ENCODE peak calls at places on chromosomes 16 and 17, in six cellular contexts. X is suprapubic skin, G is GM23338, R is transverse colon, U is HepG2, M is breast epithelium. Z is an unnamed sample.

GRCh38 chr17:41666336-41666680 is 22.4 kb upstream of the EIF1 start:
- DNase-seq in X (no peak), G (peak; percentile 50), R (peak; percentile 64), U (no peak), M (no peak), Z (no peak)

GRCh38 chr17:62965149-62965648 is 836 bp upstream of the TANC2 start:
- DNase-seq in X (no peak), G (peak; percentile 18), R (no peak), U (no peak), M (no peak), Z (no peak)

GRCh38 chr17:19304751-19305150 is 57.8 kb downstream of the B9D1 start:
- DNase-seq in X (no peak), G (no peak), R (no peak), U (no peak), M (no peak), Z (no peak)

GRCh38 chr17:48021964-48022363 is 15.6 kb downstream of the COPZ2 start:
- DNase-seq in X (no peak), G (no peak), R (no peak), U (no peak), M (no peak), Z (no peak)

GRCh38 chr16:27980919-27981670 is 82.4 kb downstream of the GSG1L start:
- DNase-seq in X (no peak), G (no peak), R (no peak), U (no peak), M (no peak), Z (no peak)

GRCh38 chr16:14286381-14287230 is 215.5 kb downstream of the MRTFB start:
- DNase-seq in X (no peak), G (peak; percentile 77), R (peak; percentile 22), U (no peak), M (no peak), Z (peak; percentile 44)

GRCh38 chr17:40819528-40820125 is 2.8 kb downstream of the KRT10 start:
- DNase-seq in X (no peak), G (no peak), R (no peak), U (peak; percentile 28), M (no peak), Z (no peak)

GRCh38 chr17:17528696-17529652 is 32.8 kb upstream of the RASD1 start:
- DNase-seq in X (no peak), G (no peak), R (no peak), U (peak; percentile 53), M (peak; percentile 64), Z (no peak)

GRCh38 chr16:4393243-4393606 is 21.6 kb downstream of the VASN start:
- DNase-seq in X (no peak), G (no peak), R (no peak), U (no peak), M (no peak), Z (no peak)

GRCh38 chr17:20982589-20983358 is 60.0 kb downstream of the USP22 start:
- DNase-seq in X (no peak), G (no peak), R (no peak), U (no peak), M (no peak), Z (no peak)

GRCh38 chr17:69524854-69525253 is 110.4 kb downstream of the MAP2K6 start:
- DNase-seq in X (no peak), G (no peak), R (no peak), U (no peak), M (no peak), Z (no peak)

GRCh38 chr16:57878586-57878985 is 76.3 kb upstream of the KIFC3 start:
- DNase-seq in X (no peak), G (no peak), R (no peak), U (no peak), M (no peak), Z (no peak)

GRCh38 chr16:89700649-89701424 is 668 bp downstream of the SPATA2L start:
- DNase-seq in X (peak; percentile 80), G (peak; percentile 81), R (peak; percentile 77), U (peak; percentile 60), M (peak; percentile 72), Z (no peak)

GRCh38 chr16:57544129-57544653 is 1.7 kb downstream of the ADGRG5 start:
- DNase-seq in X (peak; percentile 43), G (no peak), R (peak; percentile 57), U (no peak), M (peak; percentile 27), Z (no peak)

GRCh38 chr17:29133146-29133713 is 47.0 kb downstream of the MYO18A start:
- DNase-seq in X (no peak), G (peak; percentile 41), R (no peak), U (no peak), M (no peak), Z (no peak)

GRCh38 chr17:39676198-39676819 is 8.1 kb downstream of the PNMT start:
- DNase-seq in X (no peak), G (no peak), R (peak; percentile 81), U (no peak), M (peak; percentile 92), Z (peak; percentile 47)

GRCh38 chr17:82152556-82153294 is 54.7 kb upstream of the FASN start:
- DNase-seq in X (no peak), G (no peak), R (peak; percentile 44), U (no peak), M (peak; percentile 75), Z (no peak)

GRCh38 chr17:61140386-61140785 is 259.3 kb upstream of the TBX2 start:
- DNase-seq in X (no peak), G (no peak), R (no peak), U (no peak), M (no peak), Z (no peak)

DNA sequence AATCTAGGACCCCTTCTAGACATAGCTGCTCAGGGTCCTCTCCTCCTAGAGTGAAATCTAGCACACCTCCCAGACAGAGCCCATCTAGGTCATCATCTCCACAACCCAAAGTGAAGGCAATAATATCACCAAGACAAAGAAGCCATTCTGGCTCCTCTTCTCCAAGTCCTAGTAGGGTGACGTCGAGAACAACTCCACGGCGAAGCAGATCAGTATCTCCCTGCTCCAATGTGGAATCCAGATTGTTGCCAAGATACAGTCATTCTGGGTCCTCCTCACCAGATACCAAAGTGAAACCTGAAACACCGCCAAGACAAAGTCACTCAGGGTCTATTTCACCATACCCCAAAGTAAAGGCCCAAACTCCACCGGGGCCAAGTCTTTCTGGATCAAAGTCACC is 10.7 kb downstream of the SRRM2 start:
- DNase-seq in X (no peak), G (no peak), R (no peak), U (no peak), M (no peak), Z (no peak)
- TF ChIP-seq POLR2AphosphoS5 in X (no peak), G (no peak), R (no peak), U (no peak), M (no peak), Z (peak; percentile 52)

GRCh38 chr16:55474821-55475220 is 4.2 kb upstream of the MMP2 start:
- DNase-seq in X (no peak), G (no peak), R (no peak), U (no peak), M (no peak), Z (no peak)
- TF ChIP-seq POLR2AphosphoS5 in X (no peak), G (no peak), R (no peak), U (no peak), M (no peak), Z (no peak)

DNA sequence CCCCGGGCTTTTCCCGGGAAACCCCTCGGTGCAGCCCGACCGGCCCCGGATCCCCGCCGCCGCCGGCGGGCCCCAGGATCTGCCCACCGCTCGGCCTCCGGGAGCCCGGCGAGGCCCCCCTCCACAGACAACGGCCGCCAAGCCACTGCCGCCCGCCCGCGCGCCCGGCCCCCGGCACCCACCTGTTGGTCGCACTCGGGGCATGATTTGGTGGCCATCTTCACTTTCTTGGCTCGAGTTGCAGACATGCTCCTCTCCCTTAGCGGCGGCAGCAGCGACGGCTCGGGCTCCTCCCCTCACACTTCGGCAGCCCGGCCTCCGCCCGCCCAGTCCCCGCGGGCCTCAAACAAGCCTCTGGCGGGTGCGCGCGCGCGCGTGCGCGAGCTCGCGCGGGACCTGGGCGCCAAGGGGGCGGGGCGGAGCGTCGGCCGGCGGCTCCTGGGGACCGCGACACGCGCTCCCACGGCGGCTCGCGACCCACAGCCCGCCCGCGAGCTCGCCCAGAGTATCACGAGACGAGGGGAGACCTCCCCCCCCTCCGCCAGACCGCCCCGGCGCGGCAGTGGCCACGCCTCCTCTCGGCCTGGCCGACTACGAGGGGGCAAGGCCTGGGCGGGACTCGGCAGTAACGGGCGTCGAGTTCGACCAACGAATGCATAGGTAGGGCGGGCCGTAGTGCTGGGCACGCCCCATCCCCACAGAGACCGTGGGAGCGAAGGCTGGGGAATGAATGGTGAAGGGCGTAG is at the start of gene C16orf87:
- DNase-seq in X (peak; percentile 95), G (peak; percentile 93), R (peak; percentile 93), U (peak; percentile 89), M (peak; percentile 88), Z (peak; percentile 82)
- TF ChIP-seq POLR2AphosphoS5 in X (no peak), G (peak; percentile 58), R (peak; percentile 80), U (peak; percentile 55), M (no peak), Z (peak; percentile 59)

GRCh38 chr16:585351-585750 is 4.5 kb upstream of the RAB40C start:
- DNase-seq in X (no peak), G (peak; percentile 64), R (no peak), U (peak; percentile 46), M (no peak), Z (no peak)
- TF ChIP-seq POLR2AphosphoS5 in X (no peak), G (no peak), R (no peak), U (no peak), M (no peak), Z (no peak)

GRCh38 chr17:55286681-55287589 is 22.2 kb downstream of the HLF start:
- DNase-seq in X (no peak), G (no peak), R (peak; percentile 86), U (peak; percentile 100), M (no peak), Z (no peak)
- TF ChIP-seq POLR2AphosphoS5 in X (no peak), G (no peak), R (peak; percentile 25), U (peak; percentile 22), M (no peak), Z (no peak)

DNA sequence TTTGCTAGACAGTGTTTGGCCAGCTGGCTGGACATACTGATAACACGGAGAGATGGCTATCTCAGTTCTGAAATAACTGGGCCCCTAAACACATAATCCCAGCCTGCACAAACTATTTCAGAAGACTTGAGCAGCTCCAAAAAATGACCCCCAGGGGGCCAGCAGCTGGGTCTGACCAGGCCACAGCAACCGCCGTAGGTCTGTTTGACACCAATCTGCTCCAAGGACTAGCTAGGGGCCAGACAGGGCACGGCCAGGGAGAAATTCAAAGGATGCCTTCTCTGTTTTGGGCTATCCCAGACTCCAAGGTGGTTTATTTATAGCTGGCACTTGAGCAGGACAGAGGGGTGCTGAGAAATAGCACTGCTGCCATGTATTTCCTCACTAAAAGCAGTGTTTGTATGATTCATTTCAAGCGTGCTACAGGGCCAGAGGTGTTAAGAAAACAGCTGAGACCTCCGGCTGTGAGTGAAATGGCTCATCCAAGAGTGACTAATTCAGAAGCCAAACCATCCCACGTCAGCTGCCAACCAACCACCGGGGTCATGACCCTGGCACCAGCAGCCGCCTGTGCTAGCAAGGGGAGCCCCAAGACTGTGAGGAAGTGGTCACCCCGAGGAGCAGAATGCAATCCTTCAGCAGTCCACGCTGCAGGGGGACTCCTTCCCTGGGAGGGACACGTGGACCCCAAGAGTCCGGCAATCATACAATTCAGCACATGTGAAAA is 5.7 kb downstream of the GGA2 start:
- DNase-seq in X (no peak), G (peak; percentile 36), R (peak; percentile 42), U (peak; percentile 58), M (no peak), Z (peak; percentile 34)
- TF ChIP-seq POLR2AphosphoS5 in X (no peak), G (no peak), R (peak; percentile 14), U (no peak), M (peak; percentile 54), Z (peak; percentile 37)

Z was measured in GM12891.